ENCODE peak calls at places on chromosomes 4 and X, in five cellular contexts. U, E, X, I and M are unnamed samples.

GRCh38 chrX:122046226-122046625 is 998.8 kb downstream of the GLUD2 start:
- DNase-seq in U (no peak), E (no peak), X (no peak), I (no peak), M (no peak)

GRCh38 chrX:43633081-43633480 is 23.0 kb upstream of the MAOA start:
- DNase-seq in U (no peak), E (no peak), X (no peak), I (no peak), M (no peak)

GRCh38 chrX:122238801-122239200 is 945.3 kb upstream of the GRIA3 start:
- DNase-seq in U (no peak), E (no peak), X (no peak), I (no peak), M (no peak)

GRCh38 chr4:48337726-48338125 is 3.6 kb upstream of the SLAIN2 start:
- DNase-seq in U (no peak), E (no peak), X (no peak), I (no peak), M (no peak)

GRCh38 chr4:110361921-110362320 is 114.0 kb upstream of the ENPEP start:
- DNase-seq in U (no peak), E (no peak), X (peak; percentile 2), I (no peak), M (no peak)

GRCh38 chr4:130760246-130760645 is 1664.3 kb downstream of the C4orf33 start:
- DNase-seq in U (no peak), E (no peak), X (no peak), I (no peak), M (no peak)

GRCh38 chr4:95409127-95409526 is 139.6 kb downstream of the UNC5C start:
- DNase-seq in U (no peak), E (no peak), X (no peak), I (no peak), M (no peak)

GRCh38 chr4:113495790-113496189 is 265.7 kb downstream of the CAMK2D start:
- DNase-seq in U (no peak), E (no peak), X (no peak), I (no peak), M (no peak)

GRCh38 chr4:182716207-182716606 is 201.0 kb downstream of the DCTD start:
- DNase-seq in U (no peak), E (no peak), X (no peak), I (no peak), M (peak; percentile 7)

GRCh38 chrX:76850851-76851250 is 423.3 kb downstream of the MAGEE1 start:
- DNase-seq in U (no peak), E (no peak), X (peak; percentile 4), I (no peak), M (peak; percentile 13)

GRCh38 chrX:155027509-155028066 is 944 bp downstream of the FUNDC2 start:
- DNase-seq in U (peak; percentile 6), E (no peak), X (peak; percentile 63), I (no peak), M (no peak)

GRCh38 chrX:151393514-151393913 is 3.5 kb upstream of the VMA21 start:
- DNase-seq in U (peak; percentile 57), E (peak; percentile 18), X (no peak), I (no peak), M (peak; percentile 72)

GRCh38 chrX:55056820-55057690 is 17.8 kb upstream of the PAGE2B start:
- DNase-seq in U (peak; percentile 0), E (no peak), X (peak; percentile 0), I (no peak), M (no peak)

GRCh38 chr4:75908555-75908954 is 6.3 kb upstream of the PPEF2 start:
- DNase-seq in U (no peak), E (no peak), X (no peak), I (no peak), M (no peak)

GRCh38 chr4:102713096-102713495 is 47.7 kb downstream of the MANBA start:
- DNase-seq in U (no peak), E (no peak), X (no peak), I (no peak), M (no peak)

GRCh38 chr4:26321326-26322276 is 787 bp downstream of the RBPJ start:
- DNase-seq in U (peak; percentile 22), E (no peak), X (peak; percentile 26), I (peak; percentile 88), M (peak; percentile 81)

GRCh38 chrX:101462892-101463291 is 22.4 kb upstream of the ARMCX4 start:
- DNase-seq in U (no peak), E (no peak), X (peak; percentile 64), I (no peak), M (peak; percentile 3)

GRCh38 chr4:142091691-142092182 is 455.4 kb downstream of the IL15 start:
- DNase-seq in U (no peak), E (no peak), X (peak; percentile 20), I (no peak), M (no peak)

GRCh38 chr4:118337954-118338353 is 14.8 kb downstream of the PRSS12 start:
- DNase-seq in U (no peak), E (no peak), X (no peak), I (no peak), M (no peak)

GRCh38 chrX:119990409-119990994 is 47.0 kb upstream of the NKAP start:
- DNase-seq in U (no peak), E (no peak), X (no peak), I (no peak), M (peak; percentile 13)

GRCh38 chr4:102554482-102554881 is 53.3 kb downstream of the NFKB1 start:
- DNase-seq in U (no peak), E (no peak), X (no peak), I (no peak), M (peak; percentile 16)

GRCh38 chr4:108700358-108700757 is 50.0 kb downstream of the OSTC start:
- DNase-seq in U (no peak), E (no peak), X (no peak), I (no peak), M (no peak)

GRCh38 chr4:72569719-72570235 is 756 bp upstream of the ADAMTS3 start:
- DNase-seq in U (no peak), E (no peak), X (no peak), I (no peak), M (no peak)

GRCh38 chr4:124918559-124919122 is 206.1 kb upstream of the ANKRD50 start:
- DNase-seq in U (no peak), E (no peak), X (no peak), I (no peak), M (no peak)

GRCh38 chr4:139795915-139796314 is 130.3 kb downstream of the MGST2 start:
- DNase-seq in U (no peak), E (no peak), X (no peak), I (no peak), M (no peak)

GRCh38 chrX:88355252-88355651 is 391.8 kb upstream of the CPXCR1 start:
- DNase-seq in U (no peak), E (no peak), X (no peak), I (no peak), M (no peak)

GRCh38 chrX:139831689-139832456 is 101.0 kb downstream of the ATP11C start:
- DNase-seq in U (no peak), E (no peak), X (peak; percentile 74), I (no peak), M (peak; percentile 18)

GRCh38 chrX:3738489-3738888 is 25.0 kb upstream of the PRKX start:
- DNase-seq in U (no peak), E (no peak), X (no peak), I (no peak), M (no peak)

GRCh38 chr4:53863731-53864130 is 200.7 kb downstream of the CHIC2 start:
- DNase-seq in U (no peak), E (no peak), X (no peak), I (no peak), M (no peak)

GRCh38 chrX:54597728-54598127 is 67.7 kb downstream of the GNL3L start:
- DNase-seq in U (no peak), E (no peak), X (no peak), I (no peak), M (no peak)

GRCh38 chr4:7675612-7676320 is 241.0 kb upstream of the PSAPL1 start:
- DNase-seq in U (no peak), E (no peak), X (no peak), I (peak; percentile 72), M (no peak)

GRCh38 chr4:7425591-7426468 is 8.9 kb downstream of the PSAPL1 start:
- DNase-seq in U (no peak), E (no peak), X (no peak), I (peak; percentile 61), M (no peak)

GRCh38 chr4:154004859-154005520 is 216.1 kb upstream of the SFRP2 start:
- DNase-seq in U (no peak), E (no peak), X (no peak), I (no peak), M (no peak)

GRCh38 chr4:184471872-184472539 is 2.3 kb downstream of the IRF2 start:
- DNase-seq in U (no peak), E (no peak), X (peak; percentile 22), I (no peak), M (peak; percentile 30)

GRCh38 chr4:139651282-139652194 is 14.1 kb upstream of the MGST2 start:
- DNase-seq in U (peak; percentile 29), E (peak; percentile 85), X (peak; percentile 75), I (peak; percentile 89), M (peak; percentile 79)

GRCh38 chr4:23999714-24000113 is 109.9 kb upstream of the PPARGC1A start:
- DNase-seq in U (no peak), E (no peak), X (no peak), I (no peak), M (no peak)

GRCh38 chr4:10983274-10983673 is 298.7 kb upstream of the CLNK start:
- DNase-seq in U (no peak), E (no peak), X (no peak), I (peak; percentile 79), M (no peak)

GRCh38 chr4:166622425-166622977 is 611.8 kb downstream of the SPOCK3 start:
- DNase-seq in U (no peak), E (no peak), X (no peak), I (no peak), M (no peak)

GRCh38 chr4:37726666-37727065 is 40.5 kb upstream of the RELL1 start:
- DNase-seq in U (no peak), E (no peak), X (no peak), I (no peak), M (no peak)

GRCh38 chr4:165972747-165973146 is 99.7 kb downstream of the TLL1 start:
- DNase-seq in U (no peak), E (no peak), X (no peak), I (no peak), M (no peak)